ENCODE peak calls at places on chromosomes 11 and 22, in six cellular contexts. One of them, this sample, is unnamed.
A peak's percentile ranks its signal among the peaks of the same experiment; 100 is the strongest.

GRCh38 chr11:119310682-119311052 is 6.3 kb downstream of the MCAM start:
- DNase-seq in fibroblast of pulmonary artery: no peak
- DNase-seq in AG10803: no peak
- DNase-seq in stimulated activated CD4-positive, alpha-beta T cell treated with anti-CD3 and anti-CD28 coated beads, Interleukin-2, amount 100 ng/mL, for 48 hours: no peak
- DNase-seq in neural crest cell: no peak
- DNase-seq in non-pigmented ciliary epithelial cell: no peak
- DNase-seq in this sample: no peak

GRCh38 chr11:64834031-64834722 is 10.3 kb downstream of the CDC42BPG start:
- DNase-seq in fibroblast of pulmonary artery: no peak
- DNase-seq in stimulated activated CD4-positive, alpha-beta T cell treated with anti-CD3 and anti-CD28 coated beads, Interleukin-2, amount 100 ng/mL, for 48 hours: no peak
- DNase-seq in AG10803: no peak
- DNase-seq in non-pigmented ciliary epithelial cell: no peak
- DNase-seq in neural crest cell: no peak
- DNase-seq in this sample: no peak

GRCh38 chr11:96149743-96150555 is 193.0 kb downstream of the MAML2 start:
- DNase-seq in neural crest cell: no peak
- DNase-seq in fibroblast of pulmonary artery: peak; percentile 82
- DNase-seq in non-pigmented ciliary epithelial cell: peak; percentile 84
- DNase-seq in stimulated activated CD4-positive, alpha-beta T cell treated with anti-CD3 and anti-CD28 coated beads, Interleukin-2, amount 100 ng/mL, for 48 hours: no peak
- DNase-seq in AG10803: peak; percentile 74
- DNase-seq in this sample: no peak

GRCh38 chr11:2461253-2462091 is 16.7 kb downstream of the KCNQ1 start:
- DNase-seq in AG10803: no peak
- DNase-seq in stimulated activated CD4-positive, alpha-beta T cell treated with anti-CD3 and anti-CD28 coated beads, Interleukin-2, amount 100 ng/mL, for 48 hours: no peak
- DNase-seq in neural crest cell: no peak
- DNase-seq in non-pigmented ciliary epithelial cell: no peak
- DNase-seq in fibroblast of pulmonary artery: no peak
- DNase-seq in this sample: no peak

GRCh38 chr22:23698094-23698493 is 7.3 kb downstream of the RGL4 start:
- DNase-seq in AG10803: no peak
- DNase-seq in non-pigmented ciliary epithelial cell: no peak
- DNase-seq in neural crest cell: no peak
- DNase-seq in stimulated activated CD4-positive, alpha-beta T cell treated with anti-CD3 and anti-CD28 coated beads, Interleukin-2, amount 100 ng/mL, for 48 hours: no peak
- DNase-seq in fibroblast of pulmonary artery: no peak
- DNase-seq in this sample: no peak

GRCh38 chr22:20805972-20806471 is 32.1 kb downstream of the SERPIND1 start:
- DNase-seq in neural crest cell: no peak
- DNase-seq in stimulated activated CD4-positive, alpha-beta T cell treated with anti-CD3 and anti-CD28 coated beads, Interleukin-2, amount 100 ng/mL, for 48 hours: no peak
- DNase-seq in fibroblast of pulmonary artery: peak; percentile 36
- DNase-seq in non-pigmented ciliary epithelial cell: no peak
- DNase-seq in AG10803: peak; percentile 34
- DNase-seq in this sample: no peak

GRCh38 chr11:3865388-3866193 is 10.1 kb downstream of the STIM1 start:
- DNase-seq in neural crest cell: no peak
- DNase-seq in fibroblast of pulmonary artery: peak; percentile 83
- DNase-seq in AG10803: peak; percentile 76
- DNase-seq in non-pigmented ciliary epithelial cell: peak; percentile 30
- DNase-seq in stimulated activated CD4-positive, alpha-beta T cell treated with anti-CD3 and anti-CD28 coated beads, Interleukin-2, amount 100 ng/mL, for 48 hours: no peak
- DNase-seq in this sample: no peak

GRCh38 chr11:86499723-86500129 is 125.0 kb downstream of the CCDC81 start:
- DNase-seq in fibroblast of pulmonary artery: no peak
- DNase-seq in AG10803: no peak
- DNase-seq in non-pigmented ciliary epithelial cell: no peak
- DNase-seq in stimulated activated CD4-positive, alpha-beta T cell treated with anti-CD3 and anti-CD28 coated beads, Interleukin-2, amount 100 ng/mL, for 48 hours: no peak
- DNase-seq in neural crest cell: no peak
- DNase-seq in this sample: no peak

GRCh38 chr22:50056214-50056972 is 1.7 kb downstream of the TTLL8 start:
- DNase-seq in stimulated activated CD4-positive, alpha-beta T cell treated with anti-CD3 and anti-CD28 coated beads, Interleukin-2, amount 100 ng/mL, for 48 hours: no peak
- DNase-seq in non-pigmented ciliary epithelial cell: no peak
- DNase-seq in neural crest cell: no peak
- DNase-seq in fibroblast of pulmonary artery: no peak
- DNase-seq in AG10803: no peak
- DNase-seq in this sample: no peak

GRCh38 chr11:63906585-63906984 is 10.4 kb downstream of the RCOR2 start:
- DNase-seq in AG10803: no peak
- DNase-seq in non-pigmented ciliary epithelial cell: no peak
- DNase-seq in stimulated activated CD4-positive, alpha-beta T cell treated with anti-CD3 and anti-CD28 coated beads, Interleukin-2, amount 100 ng/mL, for 48 hours: peak; percentile 30
- DNase-seq in fibroblast of pulmonary artery: peak; percentile 32
- DNase-seq in neural crest cell: no peak
- DNase-seq in this sample: no peak

GRCh38 chr11:6635082-6635932 is 16.1 kb upstream of the TPP1 start:
- DNase-seq in non-pigmented ciliary epithelial cell: no peak
- DNase-seq in stimulated activated CD4-positive, alpha-beta T cell treated with anti-CD3 and anti-CD28 coated beads, Interleukin-2, amount 100 ng/mL, for 48 hours: no peak
- DNase-seq in fibroblast of pulmonary artery: peak; percentile 67
- DNase-seq in neural crest cell: peak; percentile 39
- DNase-seq in AG10803: peak; percentile 29
- DNase-seq in this sample: no peak

GRCh38 chr11:96622026-96622634 is 232.3 kb downstream of the JRKL start:
- DNase-seq in stimulated activated CD4-positive, alpha-beta T cell treated with anti-CD3 and anti-CD28 coated beads, Interleukin-2, amount 100 ng/mL, for 48 hours: no peak
- DNase-seq in neural crest cell: no peak
- DNase-seq in non-pigmented ciliary epithelial cell: no peak
- DNase-seq in fibroblast of pulmonary artery: peak; percentile 7
- DNase-seq in AG10803: no peak
- DNase-seq in this sample: no peak

GRCh38 chr11:75786101-75786736 is 17.6 kb downstream of the DGAT2 start:
- DNase-seq in stimulated activated CD4-positive, alpha-beta T cell treated with anti-CD3 and anti-CD28 coated beads, Interleukin-2, amount 100 ng/mL, for 48 hours: no peak
- DNase-seq in neural crest cell: no peak
- DNase-seq in non-pigmented ciliary epithelial cell: no peak
- DNase-seq in AG10803: no peak
- DNase-seq in fibroblast of pulmonary artery: no peak
- DNase-seq in this sample: no peak